ENCODE peak calls at places on chromosome 1, in nine cellular contexts. W is iPS DF 6.9; T is adrenal gland; R is stomach; F is cardiac muscle cell; A is CD8-positive, alpha-beta T cell; M is GM23248; U is ovary; D is heart right ventricle. C is an unnamed sample.

GRCh38 chr1:81430236-81430635 is 370.5 kb upstream of the ADGRL2 start:
- DNase-seq in W (no peak), T (no peak), R (no peak), F (no peak), U (no peak), M (no peak), D (no peak), A (no peak), C (no peak)

GRCh38 chr1:19772053-19772452 is 27.7 kb downstream of the TMCO4 start:
- DNase-seq in U (no peak), W (no peak), M (no peak), A (no peak), R (no peak), T (no peak), F (no peak), D (no peak), C (no peak)

GRCh38 chr1:201539561-201540404 is 856 bp downstream of the NAV1 start:
- DNase-seq in R (no peak), D (peak), W (no peak), F (peak), T (peak), U (peak), M (peak), A (no peak), C (no peak)

GRCh38 chr1:210272666-210273065 is 40.1 kb downstream of the SERTAD4 start:
- DNase-seq in W (no peak), T (no peak), M (peak), R (no peak), U (no peak), F (no peak), D (no peak), A (no peak), C (no peak)

GRCh38 chr1:177913762-177914540 is 55.9 kb downstream of the SEC16B start:
- DNase-seq in U (no peak), R (peak), A (no peak), T (no peak), M (peak), W (no peak), F (peak), D (no peak), C (peak)

GRCh38 chr1:93033029-93033428 is 46.1 kb upstream of the MTF2 start:
- DNase-seq in W (no peak), D (no peak), R (no peak), T (no peak), U (no peak), M (no peak), A (no peak), F (no peak), C (peak)

GRCh38 chr1:212987702-212988322 is 27.9 kb downstream of the ANGEL2 start:
- DNase-seq in A (no peak), R (no peak), D (no peak), M (peak), W (no peak), U (no peak), T (no peak), F (no peak), C (no peak)

GRCh38 chr1:161198877-161199431 is at the start of gene ADAMTS4:
- DNase-seq in T (peak), W (no peak), F (peak), R (peak), D (peak), A (no peak), U (peak), M (peak), C (no peak)

GRCh38 chr1:11483581-11484320 is 4.8 kb downstream of the DISP3 start:
- DNase-seq in U (no peak), M (no peak), W (no peak), F (peak), T (peak), A (no peak), D (no peak), R (no peak), C (no peak)

GRCh38 chr1:9890224-9890731 is 19.8 kb downstream of the CTNNBIP1 start:
- DNase-seq in F (no peak), W (no peak), T (peak), U (peak), R (peak), D (peak), M (peak), A (no peak), C (no peak)

GRCh38 chr1:31354266-31354665 is 18.6 kb downstream of the FABP3 start:
- DNase-seq in A (no peak), R (no peak), U (no peak), D (no peak), M (peak), W (no peak), F (no peak), T (peak), C (no peak)

GRCh38 chr1:55060133-55060999 is 21.0 kb downstream of the PCSK9 start:
- DNase-seq in M (peak), R (no peak), D (no peak), U (no peak), F (no peak), W (no peak), A (no peak), T (no peak), C (no peak)

GRCh38 chr1:25487628-25488027 is 55.8 kb upstream of the LDLRAP1 start:
- DNase-seq in F (no peak), A (peak), T (no peak), R (no peak), M (peak), U (no peak), W (no peak), D (no peak), C (peak)

GRCh38 chr1:66303646-66304045 is 230.3 kb upstream of the SGIP1 start:
- DNase-seq in W (no peak), T (no peak), A (no peak), M (no peak), U (no peak), D (no peak), R (no peak), F (no peak), C (no peak)

GRCh38 chr1:19644761-19645543 is 841 bp downstream of the NBL1 start:
- DNase-seq in D (peak), A (peak), F (peak), U (peak), T (no peak), R (peak), M (peak), W (no peak), C (no peak)

GRCh38 chr1:54335396-54336056 is 70.7 kb downstream of the SSBP3 start:
- DNase-seq in U (peak), A (no peak), W (no peak), T (peak), R (peak), M (peak), D (peak), F (no peak), C (no peak)

GRCh38 chr1:169546087-169546995 is 39.9 kb downstream of the F5 start:
- DNase-seq in F (peak), A (peak), W (peak), T (peak), D (peak), R (peak), U (peak), M (peak), C (peak)

GRCh38 chr1:89908294-89908992 is 86.5 kb upstream of the ZNF326 start:
- DNase-seq in F (no peak), D (peak), A (no peak), R (no peak), M (peak), U (no peak), W (no peak), T (no peak), C (no peak)

GRCh38 chr1:1006305-1007159 is 6.6 kb upstream of the HES4 start:
- DNase-seq in U (no peak), F (no peak), R (peak), W (no peak), T (no peak), D (peak), M (no peak), A (no peak), C (no peak)

GRCh38 chr1:228459091-228459993 is 27.8 kb upstream of the RNF187 start:
- DNase-seq in U (peak), A (peak), T (peak), R (peak), F (peak), M (peak), D (peak), W (no peak), C (no peak)

GRCh38 chr1:53352576-53352975 is 24.7 kb upstream of the LRP8 start:
- DNase-seq in M (no peak), F (no peak), U (no peak), W (no peak), R (no peak), A (no peak), D (no peak), T (no peak), C (no peak)

GRCh38 chr1:148161252-148161901 is 9.3 kb upstream of the NBPF11 start:
- DNase-seq in F (no peak), T (no peak), D (no peak), U (no peak), A (no peak), W (no peak), R (no peak), M (no peak), C (no peak)

GRCh38 chr1:213523781-213524398 is 463.9 kb upstream of the PROX1 start:
- DNase-seq in F (peak), R (no peak), T (no peak), W (no peak), D (peak), A (no peak), M (no peak), U (no peak), C (no peak)

GRCh38 chr1:46077669-46078068 is 54.8 kb downstream of the PIK3R3 start:
- DNase-seq in D (no peak), R (no peak), T (no peak), U (no peak), W (no peak), F (no peak), M (no peak), A (no peak), C (no peak)

GRCh38 chr1:172863031-172863430 is 187.7 kb downstream of the TNFSF18 start:
- DNase-seq in T (no peak), A (no peak), R (no peak), F (no peak), U (no peak), M (no peak), W (no peak), D (no peak), C (no peak)

GRCh38 chr1:50968884-50969610 is 998 bp upstream of the CDKN2C start:
- DNase-seq in W (no peak), M (peak), T (peak), U (peak), D (peak), F (peak), R (peak), A (peak), C (no peak)

GRCh38 chr1:82062206-82062605 is 261.5 kb downstream of the ADGRL2 start:
- DNase-seq in W (no peak), A (no peak), R (no peak), M (no peak), T (no peak), U (no peak), F (no peak), D (no peak), C (no peak)

GRCh38 chr1:20885121-20885520 is 98.0 kb upstream of the HP1BP3 start:
- DNase-seq in D (no peak), F (no peak), A (no peak), R (no peak), U (no peak), M (peak), T (no peak), W (no peak), C (no peak)

GRCh38 chr1:22848374-22848773 is 124.3 kb downstream of the LACTBL1 start:
- DNase-seq in T (no peak), D (no peak), A (no peak), F (no peak), M (no peak), U (no peak), R (no peak), W (no peak), C (no peak)

GRCh38 chr1:61191140-61191720 is 108.9 kb downstream of the NFIA start:
- DNase-seq in T (no peak), W (no peak), A (no peak), D (no peak), M (no peak), R (no peak), U (no peak), F (no peak), C (no peak)

GRCh38 chr1:7584643-7585042 is 186.5 kb upstream of the VAMP3 start:
- DNase-seq in W (no peak), A (no peak), F (no peak), M (no peak), R (no peak), T (peak), U (peak), D (no peak), C (no peak)

GRCh38 chr1:51768971-51769601 is 109.4 kb downstream of the NRDC start:
- DNase-seq in U (no peak), M (peak), F (peak), A (no peak), T (peak), W (no peak), R (no peak), D (no peak), C (peak)

GRCh38 chr1:157167437-157167836 is 29.2 kb upstream of the ETV3 start:
- DNase-seq in A (no peak), R (no peak), U (no peak), T (no peak), M (no peak), D (no peak), F (no peak), W (no peak), C (no peak)

GRCh38 chr1:180387413-180387812 is 115.0 kb downstream of the ACBD6 start:
- DNase-seq in U (no peak), T (no peak), W (no peak), M (no peak), F (no peak), A (no peak), D (no peak), R (no peak), C (no peak)

GRCh38 chr1:109768335-109768650 is 4.6 kb upstream of the EPS8L3 start:
- DNase-seq in W (no peak), M (no peak), A (no peak), R (peak), F (no peak), D (no peak), U (peak), T (peak), C (no peak)

GRCh38 chr1:85320371-85321131 is 44.1 kb upstream of the BCL10 start:
- DNase-seq in R (no peak), M (peak), T (peak), U (no peak), D (no peak), A (no peak), F (no peak), W (no peak), C (no peak)

GRCh38 chr1:230102472-230102871 is 35.4 kb downstream of the GALNT2 start:
- DNase-seq in U (no peak), A (no peak), F (no peak), R (no peak), T (no peak), M (no peak), D (no peak), W (no peak), C (no peak)

GRCh38 chr1:247357781-247358211 is 26.1 kb upstream of the ZNF496 start:
- DNase-seq in W (no peak), U (no peak), T (no peak), A (no peak), F (no peak), D (no peak), M (peak), R (no peak), C (no peak)

GRCh38 chr1:8303141-8303540 is 14.8 kb upstream of the SLC45A1 start:
- DNase-seq in R (no peak), T (no peak), W (no peak), A (no peak), F (no peak), M (no peak), U (no peak), D (no peak), C (no peak)

GRCh38 chr1:207836616-207837352 is 74.1 kb downstream of the CD34 start:
- DNase-seq in D (no peak), A (no peak), F (no peak), T (peak), R (no peak), W (no peak), M (no peak), U (peak), C (no peak)
- H3K27ac ChIP-seq in D (no peak), A (no peak), F (no peak), T (peak), R (peak), W (no peak), M (no peak), U (peak), C (no peak)

GRCh38 chr1:232713785-232714184 is 83.9 kb upstream of the SIPA1L2 start:
- DNase-seq in A (no peak), T (no peak), W (no peak), U (no peak), D (no peak), R (no peak), M (no peak), F (no peak), C (no peak)

GRCh38 chr1:232707142-232707541 is 77.2 kb upstream of the SIPA1L2 start:
- DNase-seq in R (peak), T (no peak), M (no peak), U (no peak), F (no peak), D (no peak), W (no peak), A (no peak), C (no peak)

GRCh38 chr1:232705815-232706575 is 76.1 kb upstream of the SIPA1L2 start:
- DNase-seq in R (no peak), U (no peak), F (no peak), D (no peak), A (no peak), T (peak), M (peak), W (no peak), C (no peak)

GRCh38 chr1:232704694-232705680 is 75.1 kb upstream of the SIPA1L2 start:
- DNase-seq in A (no peak), M (peak), W (no peak), F (no peak), R (peak), U (no peak), T (peak), D (peak), C (no peak)

GRCh38 chr1:232709339-232709738 is 79.4 kb upstream of the SIPA1L2 start:
- DNase-seq in D (no peak), F (no peak), T (no peak), A (no peak), R (no peak), U (no peak), M (peak), W (no peak), C (no peak)
- H3K4me3 ChIP-seq in D (no peak), F (no peak), T (no peak), A (no peak), R (no peak), U (no peak), M (no peak), W (no peak), C (no peak)

GRCh38 chr1:2337501-2337900 is 53.9 kb downstream of the MORN1 start:
- DNase-seq in W (no peak), U (no peak), A (peak), R (no peak), D (no peak), F (no peak), M (no peak), T (no peak), C (no peak)
- H3K27ac ChIP-seq in W (no peak), U (no peak), A (no peak), R (no peak), D (no peak), F (no peak), M (no peak), T (no peak), C (no peak)

DNA sequence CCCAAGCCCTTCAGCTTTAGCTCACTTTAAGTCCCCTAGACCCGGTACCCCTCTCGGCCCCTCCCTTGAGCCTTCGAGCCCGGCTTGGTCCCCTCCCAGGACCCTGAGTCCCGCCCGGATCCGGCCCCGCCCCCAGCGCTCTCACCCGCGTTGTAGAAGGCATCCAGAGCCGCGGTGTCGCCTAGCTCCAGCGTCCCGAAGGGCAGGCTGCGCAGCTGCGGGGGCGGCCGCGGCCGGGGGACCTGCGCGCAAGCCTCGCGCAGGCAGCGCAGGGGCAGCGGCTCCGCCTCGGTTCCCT is 699 bp downstream of the MAP3K6 start:
- DNase-seq in U (peak), T (peak), D (peak), F (peak), R (peak), M (peak), W (no peak), A (peak), C (peak)
- H3K4me3 ChIP-seq in U (peak), T (peak), D (peak), F (peak), R (peak), M (peak), W (peak), A (peak), C (peak)

DNA sequence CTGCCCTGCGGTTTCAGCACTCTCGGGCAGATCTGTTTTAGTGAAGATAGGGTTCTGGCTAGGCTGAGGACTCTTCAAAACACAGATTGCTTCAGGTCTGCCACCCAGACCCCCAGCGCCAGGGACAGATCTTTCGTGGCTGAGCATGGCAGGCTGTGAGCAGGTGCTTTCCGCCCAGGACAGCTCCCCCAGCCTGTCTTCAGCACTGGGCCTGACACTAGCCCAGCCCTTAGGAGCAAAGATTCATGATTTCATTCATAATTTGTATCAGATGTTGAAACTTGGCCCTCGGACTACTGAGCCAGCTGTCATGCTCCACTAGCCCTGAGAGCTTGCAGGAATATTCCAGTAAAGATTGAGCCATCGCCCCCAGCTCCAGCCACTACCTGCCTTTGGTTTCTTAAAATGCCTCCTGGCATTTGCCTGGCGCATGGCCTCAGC is 5.9 kb downstream of the ADPRS start:
- DNase-seq in F (no peak), W (no peak), M (peak), D (no peak), U (peak), R (no peak), T (no peak), A (no peak), C (no peak)
- H3K27ac ChIP-seq in F (no peak), W (no peak), M (no peak), D (no peak), U (no peak), R (no peak), T (peak), A (no peak), C (no peak)

GRCh38 chr1:28509705-28510349 is 4.0 kb downstream of the RCC1 start:
- DNase-seq in R (no peak), D (no peak), M (peak), W (no peak), T (no peak), A (no peak), U (no peak), F (no peak), C (peak)
- H3K4me3 ChIP-seq in R (peak), D (no peak), M (peak), W (no peak), T (no peak), A (peak), U (no peak), F (no peak), C (peak)